ENCODE peak calls at places on chromosomes 2 and 18, in ten cellular contexts. F, R, E, X, M, K, T, A, Z and O are unnamed samples.

GRCh38 chr2:241103176-241103595 is 1.1 kb upstream of the MTERF4 start:
- DNase-seq in F (no peak), R (no peak), E (no peak), X (no peak), M (no peak), K (no peak), T (no peak), A (no peak), Z (no peak), O (no peak)

GRCh38 chr2:174789001-174789400 is 24.7 kb upstream of the CHRNA1 start:
- DNase-seq in F (no peak), R (no peak), E (no peak), X (no peak), M (no peak), K (no peak), T (no peak), A (no peak), Z (no peak), O (no peak)

GRCh38 chr2:161983010-161983651 is 90.9 kb downstream of the DPP4 start:
- DNase-seq in F (no peak), R (no peak), E (no peak), X (no peak), M (no peak), K (no peak), T (no peak), A (no peak), Z (no peak), O (no peak)

GRCh38 chr2:30109856-30110255 is 37.0 kb upstream of the YPEL5 start:
- DNase-seq in F (no peak), R (no peak), E (no peak), X (no peak), M (no peak), K (no peak), T (no peak), A (no peak), Z (no peak), O (no peak)

GRCh38 chr2:90207454-90208058 is 1516.1 kb downstream of the RPIA start:
- DNase-seq in F (peak), R (no peak), E (no peak), X (no peak), M (peak), K (no peak), T (no peak), A (no peak), Z (peak), O (peak)

GRCh38 chr2:189204322-189204941 is 24.9 kb upstream of the COL5A2 start:
- DNase-seq in F (no peak), R (no peak), E (no peak), X (no peak), M (no peak), K (no peak), T (peak), A (no peak), Z (no peak), O (no peak)

GRCh38 chr2:193461431-193461946 is 1266.8 kb upstream of the TMEFF2 start:
- DNase-seq in F (no peak), R (no peak), E (no peak), X (no peak), M (no peak), K (no peak), T (no peak), A (no peak), Z (no peak), O (no peak)

GRCh38 chr2:220648628-220649027 is 923.5 kb downstream of the EPHA4 start:
- DNase-seq in F (no peak), R (no peak), E (no peak), X (no peak), M (no peak), K (no peak), T (no peak), A (no peak), Z (no peak), O (no peak)

GRCh38 chr18:77321823-77322805 is 72.5 kb downstream of the GALR1 start:
- DNase-seq in F (no peak), R (no peak), E (no peak), X (no peak), M (no peak), K (no peak), T (no peak), A (no peak), Z (no peak), O (no peak)

GRCh38 chr2:102116675-102117471 is 25.7 kb upstream of the IL1R1 start:
- DNase-seq in F (no peak), R (no peak), E (no peak), X (no peak), M (no peak), K (no peak), T (no peak), A (no peak), Z (no peak), O (no peak)

GRCh38 chr2:216829533-216829932 is 30.3 kb downstream of the TNP1 start:
- DNase-seq in F (peak), R (no peak), E (no peak), X (no peak), M (no peak), K (no peak), T (peak), A (no peak), Z (no peak), O (no peak)

GRCh38 chr2:127700527-127701192 is 637 bp upstream of the SFT2D3 start:
- DNase-seq in F (peak), R (no peak), E (peak), X (peak), M (peak), K (no peak), T (no peak), A (no peak), Z (peak), O (no peak)